ENCODE peak calls at places on chromosomes 16 and 17, in nine cellular contexts. K is cardiac fibroblast; L is germinal center; M is iPS DF 6.9; A is SK-N-MC; S is stimulated activated CD8-positive, alpha-beta memory T cell treated with anti-CD3 and anti-CD28 coated beads, Interleukin-4, amount 100 ng/mL, for 1 hour; U is ELF-1; W is D341Med; H is RWPE1. I is an unnamed sample.
A peak's percentile ranks its signal among the peaks of the same experiment; 100 is the strongest.

GRCh38 chr17:72588561-72588960 is 467.7 kb downstream of the SOX9 start:
- DNase-seq in H (no peak), K (no peak), L (no peak), U (no peak), W (no peak), A (no peak), M (no peak), S (no peak), I (no peak)

GRCh38 chr17:67392111-67392510 is 15.0 kb downstream of the PITPNC1 start:
- DNase-seq in H (no peak), U (no peak), K (no peak), W (no peak), A (no peak), L (no peak), S (no peak), M (no peak), I (no peak)

GRCh38 chr17:35856603-35857002 is 12.1 kb downstream of the HEATR9 start:
- DNase-seq in S (no peak), U (no peak), H (no peak), L (no peak), K (no peak), W (no peak), A (no peak), M (no peak), I (no peak)

GRCh38 chr17:8359769-8360168 is 16.7 kb downstream of the KRABD2 start:
- DNase-seq in K (peak; percentile 82), U (peak; percentile 6), H (peak; percentile 70), A (no peak), S (no peak), M (no peak), L (no peak), W (no peak), I (no peak)

GRCh38 chr16:83215417-83216001 is 588.7 kb downstream of the CDH13 start:
- DNase-seq in M (peak; percentile 73), W (peak; percentile 41), A (no peak), S (no peak), H (peak; percentile 32), U (peak; percentile 89), L (peak; percentile 64), K (peak; percentile 43), I (no peak)

GRCh38 chr17:42708588-42708987 is 26.3 kb downstream of the CNTNAP1 start:
- DNase-seq in U (no peak), M (no peak), K (no peak), L (no peak), S (no peak), A (no peak), H (no peak), W (no peak), I (no peak)

GRCh38 chr17:2283302-2283701 is 20.3 kb downstream of the SMG6 start:
- DNase-seq in A (no peak), K (no peak), S (no peak), U (no peak), H (no peak), L (no peak), M (no peak), W (no peak), I (no peak)

GRCh38 chr16:67833035-67833417 is 9.1 kb upstream of the THAP11 start:
- DNase-seq in M (no peak), K (peak; percentile 41), L (no peak), W (no peak), S (no peak), H (peak; percentile 77), A (no peak), U (peak; percentile 27), I (no peak)

GRCh38 chr16:23521037-23521743 is 10.9 kb upstream of the GGA2 start:
- DNase-seq in A (no peak), H (no peak), S (no peak), W (no peak), K (no peak), L (no peak), M (no peak), U (no peak), I (no peak)

GRCh38 chr16:47666434-47666833 is 205.3 kb downstream of the PHKB start:
- DNase-seq in S (no peak), U (peak; percentile 2), K (no peak), L (no peak), M (no peak), A (no peak), H (no peak), W (no peak), I (no peak)

GRCh38 chr17:82349287-82349701 is 9.8 kb upstream of the TEX19 start:
- DNase-seq in K (peak; percentile 33), H (no peak), M (no peak), W (no peak), S (no peak), U (no peak), A (no peak), L (no peak), I (no peak)

GRCh38 chr17:60230358-60230757 is 80.6 kb downstream of the CA4 start:
- DNase-seq in M (no peak), K (no peak), U (no peak), L (no peak), A (peak; percentile 52), S (no peak), W (no peak), H (no peak), I (no peak)

GRCh38 chr17:79938696-79939435 is 96.8 kb downstream of the TBC1D16 start:
- DNase-seq in S (no peak), L (no peak), A (no peak), M (no peak), W (no peak), K (no peak), H (no peak), U (peak; percentile 5), I (peak; percentile 48)

GRCh38 chr17:79530361-79531105 is 80.3 kb downstream of the RBFOX3 start:
- DNase-seq in L (no peak), U (no peak), K (no peak), W (no peak), M (no peak), H (no peak), A (no peak), S (no peak), I (no peak)

GRCh38 chr17:82930043-82930923 is 90.5 kb upstream of the ZNF750 start:
- DNase-seq in A (no peak), L (no peak), S (no peak), M (no peak), W (no peak), U (no peak), H (no peak), K (no peak), I (peak; percentile 8)

GRCh38 chr16:58506241-58507194 is 6.6 kb downstream of the NDRG4 start:
- DNase-seq in U (no peak), W (peak; percentile 27), S (no peak), H (no peak), A (no peak), K (no peak), M (no peak), L (no peak), I (no peak)

GRCh38 chr16:56424791-56425438 is 430 bp downstream of the AMFR start:
- DNase-seq in M (no peak), U (peak; percentile 38), A (no peak), K (peak; percentile 15), S (no peak), W (peak; percentile 72), H (peak; percentile 27), L (peak; percentile 26), I (peak; percentile 52)

GRCh38 chr16:85090873-85091521 is 21.3 kb downstream of the CIBAR2 start:
- DNase-seq in U (no peak), L (no peak), A (no peak), H (no peak), W (no peak), K (peak; percentile 26), M (no peak), S (no peak), I (no peak)

GRCh38 chr17:9213311-9213655 is 192.0 kb downstream of the NTN1 start:
- DNase-seq in W (no peak), A (no peak), M (no peak), K (no peak), U (no peak), H (no peak), S (no peak), L (no peak), I (no peak)

GRCh38 chr17:18143044-18143936 is 34.7 kb downstream of the MYO15A start:
- DNase-seq in S (no peak), W (no peak), L (no peak), A (no peak), M (peak; percentile 76), K (peak; percentile 19), U (peak; percentile 78), H (no peak), I (no peak)

GRCh38 chr16:19463468-19464315 is 46.0 kb downstream of the TMC5 start:
- DNase-seq in U (peak; percentile 53), A (no peak), M (no peak), H (peak; percentile 34), L (no peak), W (no peak), K (no peak), S (no peak), I (no peak)

GRCh38 chr17:9256944-9257629 is 235.8 kb downstream of the NTN1 start:
- DNase-seq in L (no peak), U (no peak), A (no peak), S (no peak), W (no peak), H (no peak), K (no peak), M (no peak), I (no peak)

GRCh38 chr17:17516941-17517720 is 20.9 kb upstream of the RASD1 start:
- DNase-seq in A (no peak), W (no peak), K (no peak), M (no peak), U (no peak), H (no peak), S (no peak), L (no peak), I (peak; percentile 14)